ENCODE peak calls at places on chromosomes 11 and 22, in six cellular contexts. One of them, this sample, is unnamed. For H3K4me1, the result is how much of the 10 kb centered on the place peaks cover.

GRCh38 chr11:119664063-119664572 is 64.9 kb downstream of the NECTIN1 start:
- DNase-seq in heart right ventricle: no peak
- DNase-seq in psoas muscle: no peak
- DNase-seq in mammary epithelial cell: no peak
- DNase-seq in PC-3: no peak
- DNase-seq in HCT116: no peak
- DNase-seq in this sample: peak

GRCh38 chr11:921921-922678 is 3.6 kb upstream of the AP2A2 start:
- DNase-seq in heart right ventricle: no peak
- DNase-seq in psoas muscle: peak
- DNase-seq in mammary epithelial cell: no peak
- DNase-seq in PC-3: no peak
- DNase-seq in HCT116: no peak
- DNase-seq in this sample: no peak

GRCh38 chr11:85062626-85063025 is 564.5 kb downstream of the DLG2 start:
- DNase-seq in heart right ventricle: no peak
- DNase-seq in psoas muscle: no peak
- DNase-seq in mammary epithelial cell: no peak
- DNase-seq in PC-3: no peak
- DNase-seq in HCT116: no peak
- DNase-seq in this sample: no peak

GRCh38 chr11:118005224-118006152 is 19.3 kb downstream of the IL10RA start:
- DNase-seq in heart right ventricle: no peak
- DNase-seq in psoas muscle: no peak
- DNase-seq in mammary epithelial cell: no peak
- DNase-seq in PC-3: no peak
- DNase-seq in HCT116: no peak
- DNase-seq in this sample: no peak

GRCh38 chr11:86706341-86707131 is 34.1 kb upstream of the ME3 start:
- DNase-seq in heart right ventricle: no peak
- DNase-seq in psoas muscle: no peak
- DNase-seq in mammary epithelial cell: no peak
- DNase-seq in PC-3: no peak
- DNase-seq in HCT116: no peak
- DNase-seq in this sample: no peak

GRCh38 chr11:12397953-12398352 is 20.6 kb downstream of the PARVA start:
- DNase-seq in heart right ventricle: peak
- DNase-seq in psoas muscle: peak
- DNase-seq in mammary epithelial cell: no peak
- DNase-seq in PC-3: peak
- DNase-seq in HCT116: no peak
- DNase-seq in this sample: no peak

GRCh38 chr11:17558916-17559315 is 11.9 kb downstream of the OTOG start:
- DNase-seq in heart right ventricle: no peak
- DNase-seq in psoas muscle: no peak
- DNase-seq in mammary epithelial cell: no peak
- DNase-seq in PC-3: no peak
- DNase-seq in HCT116: no peak
- DNase-seq in this sample: no peak

GRCh38 chr11:122754553-122755322 is 83.6 kb upstream of the CRTAM start:
- DNase-seq in heart right ventricle: no peak
- DNase-seq in psoas muscle: no peak
- DNase-seq in mammary epithelial cell: no peak
- DNase-seq in PC-3: peak
- DNase-seq in HCT116: peak
- DNase-seq in this sample: no peak

GRCh38 chr11:77101043-77101537 is 1.6 kb upstream of the OMP start:
- DNase-seq in heart right ventricle: no peak
- DNase-seq in psoas muscle: peak
- DNase-seq in mammary epithelial cell: peak
- DNase-seq in PC-3: peak
- DNase-seq in HCT116: no peak
- DNase-seq in this sample: no peak

GRCh38 chr11:71385091-71385490 is 63.1 kb downstream of the DHCR7 start:
- DNase-seq in heart right ventricle: no peak
- DNase-seq in psoas muscle: no peak
- DNase-seq in mammary epithelial cell: no peak
- DNase-seq in PC-3: no peak
- DNase-seq in HCT116: no peak
- DNase-seq in this sample: no peak

GRCh38 chr11:6505577-6506240 is 8.6 kb downstream of the DNHD1 start:
- DNase-seq in heart right ventricle: peak
- DNase-seq in psoas muscle: no peak
- DNase-seq in mammary epithelial cell: peak
- DNase-seq in PC-3: peak
- DNase-seq in HCT116: peak
- DNase-seq in this sample: no peak

GRCh38 chr11:57310630-57311086 is 14.1 kb downstream of the TNKS1BP1 start:
- DNase-seq in heart right ventricle: no peak
- DNase-seq in psoas muscle: no peak
- DNase-seq in mammary epithelial cell: no peak
- DNase-seq in PC-3: no peak
- DNase-seq in HCT116: no peak
- DNase-seq in this sample: peak

GRCh38 chr22:42078469-42079318 is 806 bp upstream of the SMDT1 start:
- DNase-seq in heart right ventricle: no peak
- DNase-seq in psoas muscle: no peak
- DNase-seq in mammary epithelial cell: no peak
- DNase-seq in PC-3: no peak
- DNase-seq in HCT116: no peak
- DNase-seq in this sample: no peak

GRCh38 chr11:20759541-20759940 is 90.2 kb downstream of the NELL1 start:
- DNase-seq in heart right ventricle: no peak
- DNase-seq in psoas muscle: no peak
- DNase-seq in mammary epithelial cell: no peak
- DNase-seq in PC-3: no peak
- DNase-seq in HCT116: no peak
- DNase-seq in this sample: no peak

DNA sequence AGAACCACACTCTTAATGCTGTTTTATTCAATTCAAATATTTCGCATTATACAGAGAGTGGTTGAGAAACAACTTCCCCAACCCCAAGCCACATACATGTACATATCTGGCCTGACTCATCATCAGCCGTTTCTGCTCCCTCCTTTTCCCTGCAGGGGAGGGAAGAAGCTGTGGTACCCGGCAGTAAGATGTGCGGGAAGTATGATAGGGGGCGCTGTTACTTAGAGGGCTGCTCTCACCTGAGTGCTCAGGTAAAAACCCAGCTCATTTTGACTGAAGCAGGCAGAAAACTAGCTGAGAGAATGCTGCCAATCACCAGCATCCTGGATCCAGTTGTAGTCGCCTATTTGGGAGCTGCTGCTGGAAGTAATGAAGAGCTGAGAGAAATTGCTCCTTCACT is 85.6 kb downstream of the NELL1 start:
- DNase-seq in heart right ventricle: no peak
- DNase-seq in psoas muscle: no peak
- DNase-seq in mammary epithelial cell: peak
- DNase-seq in PC-3: no peak
- DNase-seq in HCT116: no peak
- DNase-seq in this sample: no peak
- TF ChIP-seq CTCF in heart right ventricle: no peak
- TF ChIP-seq CTCF in psoas muscle: no peak
- TF ChIP-seq CTCF in mammary epithelial cell: no peak
- TF ChIP-seq CTCF in PC-3: peak
- TF ChIP-seq CTCF in HCT116: no peak
- TF ChIP-seq CTCF in this sample: no peak

GRCh38 chr22:39471421-39472141 is 14.8 kb downstream of the MGAT3 start:
- DNase-seq in heart right ventricle: peak
- DNase-seq in psoas muscle: no peak
- DNase-seq in mammary epithelial cell: peak
- DNase-seq in PC-3: no peak
- DNase-seq in HCT116: no peak
- DNase-seq in this sample: no peak
- H3K4me1 ChIP-seq in heart right ventricle: half or more
- H3K4me1 ChIP-seq in psoas muscle: under half
- H3K4me1 ChIP-seq in mammary epithelial cell: under half
- H3K4me1 ChIP-seq in PC-3: under half
- H3K4me1 ChIP-seq in HCT116: under half
- H3K4me1 ChIP-seq in this sample: under half

DNA sequence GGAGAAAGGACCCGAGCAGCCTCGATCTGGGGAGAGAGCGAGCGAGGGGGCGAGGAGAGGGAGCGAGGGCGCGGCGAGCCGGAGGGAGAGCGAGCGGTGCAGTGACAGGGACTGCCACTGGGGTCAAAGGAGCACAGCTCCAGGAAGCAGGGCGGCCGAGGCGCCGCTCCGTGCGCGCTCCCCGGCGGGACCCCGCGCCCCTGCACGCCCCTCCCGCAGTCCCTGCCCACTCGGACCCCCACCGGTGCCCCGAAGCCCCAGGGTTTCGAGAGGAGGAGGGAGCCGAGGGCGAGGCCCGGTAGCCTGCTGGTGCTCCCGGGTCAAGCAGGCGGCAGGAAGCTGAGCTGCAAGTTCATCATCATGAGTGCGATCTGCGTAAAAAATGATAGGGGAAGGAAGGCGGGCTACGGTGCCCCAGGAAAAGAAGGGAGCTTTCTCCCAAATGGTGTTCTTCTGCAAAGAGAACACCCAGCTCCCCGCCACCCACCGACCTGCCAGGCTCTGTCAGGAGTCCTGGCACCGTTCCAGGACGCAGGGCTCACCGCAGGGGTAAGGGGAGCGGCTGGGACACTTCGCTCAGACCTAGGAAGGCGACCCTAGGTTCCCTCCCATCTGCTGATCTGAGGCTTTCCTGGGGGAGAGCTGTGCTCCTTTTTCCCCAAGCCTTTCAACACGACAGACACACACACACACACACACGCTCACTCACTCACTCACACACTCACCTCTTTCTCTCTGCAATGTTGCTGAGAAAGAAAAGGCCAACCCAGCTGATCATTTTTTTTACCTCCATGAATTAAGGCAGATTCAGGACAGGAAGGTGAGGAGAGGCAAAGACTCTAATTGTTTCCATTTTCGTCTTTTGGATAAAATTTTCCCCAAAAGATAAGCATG is at the start of gene MPPED2:
- DNase-seq in heart right ventricle: peak
- DNase-seq in psoas muscle: peak
- DNase-seq in mammary epithelial cell: no peak
- DNase-seq in PC-3: no peak
- DNase-seq in HCT116: no peak
- DNase-seq in this sample: peak
- TF ChIP-seq CTCF in heart right ventricle: peak
- TF ChIP-seq CTCF in psoas muscle: peak
- TF ChIP-seq CTCF in mammary epithelial cell: no peak
- TF ChIP-seq CTCF in PC-3: no peak
- TF ChIP-seq CTCF in HCT116: no peak
- TF ChIP-seq CTCF in this sample: peak

GRCh38 chr22:20553947-20554741 is 46.7 kb downstream of the MED15 start:
- DNase-seq in heart right ventricle: no peak
- DNase-seq in psoas muscle: peak
- DNase-seq in mammary epithelial cell: no peak
- DNase-seq in PC-3: no peak
- DNase-seq in HCT116: no peak
- DNase-seq in this sample: no peak

GRCh38 chr22:20551805-20552449 is 44.5 kb downstream of the MED15 start:
- DNase-seq in heart right ventricle: peak
- DNase-seq in psoas muscle: peak
- DNase-seq in mammary epithelial cell: no peak
- DNase-seq in PC-3: no peak
- DNase-seq in HCT116: no peak
- DNase-seq in this sample: peak

GRCh38 chr22:20552913-20553401 is 45.5 kb downstream of the MED15 start:
- DNase-seq in heart right ventricle: peak
- DNase-seq in psoas muscle: peak
- DNase-seq in mammary epithelial cell: no peak
- DNase-seq in PC-3: no peak
- DNase-seq in HCT116: no peak
- DNase-seq in this sample: no peak

GRCh38 chr22:20550851-20551744 is 43.7 kb downstream of the MED15 start:
- DNase-seq in heart right ventricle: peak
- DNase-seq in psoas muscle: no peak
- DNase-seq in mammary epithelial cell: no peak
- DNase-seq in PC-3: no peak
- DNase-seq in HCT116: no peak
- DNase-seq in this sample: no peak

DNA sequence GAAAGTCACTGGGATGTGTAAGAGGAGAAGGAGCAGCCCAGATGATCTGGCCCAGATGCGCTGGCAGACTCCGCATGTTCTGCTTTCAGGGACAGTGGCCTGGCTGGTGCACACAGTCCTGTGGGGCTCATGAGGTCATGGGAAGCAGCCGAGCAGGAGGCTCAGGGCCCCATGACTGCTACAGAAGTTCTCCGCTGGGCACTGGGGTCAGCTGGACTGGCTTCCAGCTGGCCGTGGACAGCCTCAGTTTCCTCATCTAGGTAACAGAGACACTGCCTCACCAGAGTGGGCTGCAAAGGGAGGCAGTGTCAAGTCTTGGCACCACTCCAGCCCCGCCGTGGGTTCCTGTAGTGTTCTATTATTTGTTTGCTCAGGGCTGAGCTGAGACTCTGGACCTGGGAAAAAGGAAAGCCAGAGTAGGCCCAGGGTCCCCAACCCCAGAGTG is 45.1 kb downstream of the MED15 start:
- DNase-seq in heart right ventricle: peak
- DNase-seq in psoas muscle: peak
- DNase-seq in mammary epithelial cell: no peak
- DNase-seq in PC-3: no peak
- DNase-seq in HCT116: no peak
- DNase-seq in this sample: peak
- H3K4me1 ChIP-seq in heart right ventricle: half or more
- H3K4me1 ChIP-seq in psoas muscle: half or more
- H3K4me1 ChIP-seq in mammary epithelial cell: under half
- H3K4me1 ChIP-seq in PC-3: under half
- H3K4me1 ChIP-seq in HCT116: under half
- H3K4me1 ChIP-seq in this sample: under half